ENCODE peak calls at places on chromosomes 7 and 10, in seven cellular contexts. C is PC-9, U is osteocyte, A is adrenal gland, Q is GM13976, H is mammary epithelial cell, F is transverse colon. B is an unnamed sample.

GRCh38 chr7:158263110-158263963 is 324.3 kb downstream of the PTPRN2 start:
- DNase-seq in Q (no peak), C (no peak), F (peak; percentile 31), H (no peak), U (no peak), A (no peak), B (no peak)

GRCh38 chr7:25456467-25457171 is 228.3 kb upstream of the NPVF start:
- DNase-seq in U (no peak), C (no peak), F (peak; percentile 39), H (no peak), A (peak; percentile 73), Q (no peak), B (no peak)

GRCh38 chr10:73339436-73339835 is 19.2 kb downstream of the CFAP70 start:
- DNase-seq in F (no peak), A (no peak), C (no peak), Q (no peak), U (no peak), H (no peak), B (no peak)

GRCh38 chr7:30727061-30727945 is 24.6 kb upstream of the INMT start:
- DNase-seq in C (no peak), U (no peak), Q (no peak), A (no peak), F (peak; percentile 27), H (no peak), B (no peak)

GRCh38 chr10:5904227-5904626 is 14.2 kb downstream of the FBH1 start:
- DNase-seq in A (no peak), F (peak; percentile 26), C (no peak), Q (peak; percentile 77), H (no peak), U (no peak), B (no peak)

GRCh38 chr7:36015733-36016132 is 137.3 kb upstream of the EEPD1 start:
- DNase-seq in C (peak; percentile 78), Q (no peak), A (no peak), H (peak; percentile 18), F (no peak), U (no peak), B (no peak)

GRCh38 chr7:73567701-73568685 is 10.4 kb downstream of the TBL2 start:
- DNase-seq in U (no peak), A (no peak), F (no peak), H (peak; percentile 14), C (no peak), Q (no peak), B (no peak)

GRCh38 chr10:45470098-45471012 is 96.3 kb downstream of the ALOX5 start:
- DNase-seq in F (peak; percentile 34), C (peak; percentile 85), H (peak; percentile 34), A (no peak), Q (peak; percentile 57), U (no peak), B (no peak)

GRCh38 chr10:90181251-90181691 is 479.9 kb downstream of the KIF20B start:
- DNase-seq in H (no peak), U (no peak), F (no peak), A (no peak), Q (no peak), C (no peak), B (no peak)

GRCh38 chr7:159117366-159118219 is 27.1 kb downstream of the VIPR2 start:
- DNase-seq in U (no peak), F (no peak), H (no peak), A (no peak), C (no peak), Q (no peak), B (no peak)

GRCh38 chr7:151051108-151051507 is 2.8 kb downstream of the ASIC3 start:
- DNase-seq in C (no peak), F (peak; percentile 43), U (peak; percentile 91), Q (no peak), H (peak; percentile 57), A (peak; percentile 58), B (peak; percentile 71)

GRCh38 chr7:36633377-36633776 is 90.9 kb downstream of the AOAH start:
- DNase-seq in H (no peak), A (no peak), Q (no peak), F (no peak), U (peak; percentile 51), C (no peak), B (no peak)

GRCh38 chr10:125083576-125083920 is 76.8 kb downstream of the CTBP2 start:
- DNase-seq in C (no peak), F (no peak), H (no peak), Q (no peak), U (no peak), A (no peak), B (no peak)

GRCh38 chr7:152504367-152504766 is 68.6 kb upstream of the KMT2C start:
- DNase-seq in F (no peak), Q (no peak), C (peak; percentile 82), A (no peak), H (no peak), U (no peak), B (no peak)

GRCh38 chr10:48509974-48510692 is 94.7 kb downstream of the ARHGAP22 start:
- DNase-seq in C (no peak), U (peak; percentile 57), A (peak; percentile 20), F (no peak), Q (peak; percentile 66), H (no peak), B (no peak)

GRCh38 chr10:99233680-99234018 is 2.0 kb downstream of the HPSE2 start:
- DNase-seq in A (no peak), Q (no peak), H (no peak), C (no peak), U (no peak), F (no peak), B (no peak)

GRCh38 chr10:109358325-109358724 is 565.0 kb downstream of the XPNPEP1 start:
- DNase-seq in H (no peak), U (no peak), F (no peak), Q (no peak), C (no peak), A (no peak), B (no peak)

GRCh38 chr7:27605689-27606269 is 56.9 kb downstream of the HIBADH start:
- DNase-seq in A (no peak), C (no peak), U (no peak), Q (no peak), H (peak; percentile 23), F (no peak), B (no peak)

GRCh38 chr10:93074137-93074596 is 474 bp downstream of the CYP26A1 start:
- DNase-seq in F (no peak), Q (peak; percentile 42), H (no peak), A (no peak), C (no peak), U (no peak), B (peak; percentile 65)

GRCh38 chr7:146054909-146055308 is 61.7 kb upstream of the CNTNAP2 start:
- DNase-seq in A (no peak), C (no peak), Q (no peak), H (no peak), F (no peak), U (no peak), B (no peak)
- TF ChIP-seq CTCF in A (no peak), C (no peak), Q (no peak), H (no peak), F (no peak), U (no peak), B (no peak)

GRCh38 chr10:95176101-95176500 is 17.9 kb upstream of the ACSM6 start:
- DNase-seq in Q (no peak), C (no peak), H (no peak), U (no peak), F (no peak), A (no peak), B (no peak)
- TF ChIP-seq CTCF in Q (no peak), C (no peak), H (peak; percentile 23), U (no peak), F (no peak), A (no peak), B (no peak)

GRCh38 chr7:45663167-45663921 is 89.2 kb downstream of the ADCY1 start:
- DNase-seq in C (no peak), U (peak; percentile 82), H (no peak), F (peak; percentile 28), Q (peak; percentile 67), A (peak; percentile 38), B (no peak)
- TF ChIP-seq CTCF in C (peak; percentile 98), U (peak; percentile 50), H (peak; percentile 50), F (peak; percentile 76), Q (peak; percentile 57), A (peak; percentile 43), B (no peak)

GRCh38 chr7:88262562-88262961 is 42.7 kb upstream of the SRI start:
- DNase-seq in A (no peak), C (no peak), F (no peak), H (no peak), U (no peak), Q (no peak), B (no peak)

GRCh38 chr7:88268858-88269257 is 37.8 kb downstream of the STEAP4 start:
- DNase-seq in U (no peak), H (no peak), F (no peak), A (no peak), Q (no peak), C (peak; percentile 25), B (no peak)

GRCh38 chr7:88269606-88270005 is 37.1 kb downstream of the STEAP4 start:
- DNase-seq in H (no peak), A (no peak), F (no peak), U (no peak), C (no peak), Q (no peak), B (no peak)

GRCh38 chr7:88267421-88267820 is 39.3 kb downstream of the STEAP4 start:
- DNase-seq in H (no peak), A (no peak), Q (no peak), F (no peak), U (no peak), C (no peak), B (no peak)
- TF ChIP-seq CTCF in H (no peak), A (no peak), Q (no peak), F (no peak), U (no peak), C (no peak), B (no peak)

DNA sequence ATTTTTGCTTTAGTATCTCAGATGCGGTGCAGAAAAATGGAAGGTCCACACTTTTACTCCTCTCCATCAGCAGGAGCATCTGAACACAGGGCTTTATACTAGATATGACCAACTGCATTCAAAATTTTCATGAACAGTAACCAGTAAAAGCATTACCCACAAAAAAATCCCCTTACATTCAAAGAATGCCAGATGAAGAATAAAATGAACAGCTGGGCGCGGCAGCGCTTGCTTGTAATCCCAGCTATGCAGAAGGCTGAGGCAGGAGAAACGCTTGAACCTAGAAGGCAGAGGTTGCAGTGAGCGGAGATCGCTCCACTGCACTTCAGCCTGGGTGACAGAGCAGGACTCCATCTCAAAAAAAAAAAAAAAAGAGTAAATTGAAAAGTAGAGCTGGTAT is 3.1 kb downstream of the SAR1A start:
- DNase-seq in U (no peak), A (no peak), H (no peak), Q (no peak), C (no peak), F (no peak), B (no peak)
- TF ChIP-seq CTCF in U (no peak), A (no peak), H (no peak), Q (no peak), C (no peak), F (no peak), B (no peak)

DNA sequence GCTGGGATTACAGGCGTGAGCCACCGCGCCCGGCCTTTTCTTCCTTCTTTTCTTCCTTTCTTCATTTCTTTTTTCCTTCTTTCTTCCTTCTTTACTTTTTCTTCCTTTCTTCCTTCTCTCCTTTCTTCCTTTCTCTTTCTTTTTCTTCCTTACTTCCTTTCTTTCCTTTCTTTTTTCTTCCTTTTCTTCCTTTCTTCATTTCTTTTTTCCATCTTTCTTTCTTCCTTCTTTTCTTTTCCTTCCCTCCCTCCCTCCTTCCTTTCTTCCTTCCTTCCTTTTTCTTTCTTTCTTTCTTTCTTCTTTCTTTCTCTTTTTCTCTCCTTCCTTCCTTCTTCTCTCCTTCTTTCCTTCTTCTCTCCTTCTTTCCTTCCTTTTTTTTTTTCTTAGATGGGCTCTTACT is 47.0 kb upstream of the CUX1 start:
- DNase-seq in H (no peak), U (no peak), F (no peak), Q (no peak), C (no peak), A (no peak), B (no peak)
- TF ChIP-seq CTCF in H (no peak), U (no peak), F (no peak), Q (no peak), C (no peak), A (no peak), B (no peak)

B was measured in mesothelial cell of epicardium.